ENCODE peak calls at places on chromosome 16, in four cellular contexts. One of them, this sample, is unnamed. For H3K36me3 and H3K4me1, the result is how much of the 10 kb centered on the place peaks cover.

GRCh38 chr16:78893340-78893739 is 707.2 kb downstream of the MAF start:
- DNase-seq in spleen: no peak
- DNase-seq in heart left ventricle: no peak
- DNase-seq in thoracic aorta: no peak
- DNase-seq in this sample: no peak

GRCh38 chr16:397135-397661 is at the start of gene NME4:
- DNase-seq in spleen: peak
- DNase-seq in heart left ventricle: no peak
- DNase-seq in thoracic aorta: no peak
- DNase-seq in this sample: no peak

GRCh38 chr16:1743376-1744337 is 27.7 kb downstream of the NME3 start:
- DNase-seq in spleen: no peak
- DNase-seq in heart left ventricle: no peak
- DNase-seq in thoracic aorta: no peak
- DNase-seq in this sample: no peak

GRCh38 chr16:8963825-8964441 is at the start of gene USP7:
- DNase-seq in spleen: peak
- DNase-seq in heart left ventricle: peak
- DNase-seq in thoracic aorta: peak
- DNase-seq in this sample: peak

GRCh38 chr16:12187939-12188673 is 211.6 kb downstream of the SNX29 start:
- DNase-seq in spleen: no peak
- DNase-seq in heart left ventricle: no peak
- DNase-seq in thoracic aorta: no peak
- DNase-seq in this sample: no peak

GRCh38 chr16:11448796-11449416 is 103.6 kb downstream of the RMI2 start:
- DNase-seq in spleen: peak
- DNase-seq in heart left ventricle: no peak
- DNase-seq in thoracic aorta: no peak
- DNase-seq in this sample: no peak

GRCh38 chr16:65888201-65888600 is 478.3 kb upstream of the CDH5 start:
- DNase-seq in spleen: no peak
- DNase-seq in heart left ventricle: no peak
- DNase-seq in thoracic aorta: no peak
- DNase-seq in this sample: no peak

GRCh38 chr16:17271687-17272086 is 199.1 kb downstream of the XYLT1 start:
- DNase-seq in spleen: no peak
- DNase-seq in heart left ventricle: no peak
- DNase-seq in thoracic aorta: peak
- DNase-seq in this sample: no peak

GRCh38 chr16:23607740-23608139 is 11.6 kb upstream of the NDUFAB1 start:
- DNase-seq in spleen: no peak
- DNase-seq in heart left ventricle: no peak
- DNase-seq in thoracic aorta: no peak
- DNase-seq in this sample: no peak

GRCh38 chr16:22787456-22788189 is 26.3 kb upstream of the HS3ST2 start:
- DNase-seq in spleen: no peak
- DNase-seq in heart left ventricle: no peak
- DNase-seq in thoracic aorta: no peak
- DNase-seq in this sample: no peak

GRCh38 chr16:85490971-85491771 is 122.0 kb upstream of the GSE1 start:
- DNase-seq in spleen: no peak
- DNase-seq in heart left ventricle: no peak
- DNase-seq in thoracic aorta: no peak
- DNase-seq in this sample: no peak

GRCh38 chr16:46932802-46933201 is 40.7 kb downstream of the DNAJA2 start:
- DNase-seq in spleen: peak
- DNase-seq in heart left ventricle: no peak
- DNase-seq in thoracic aorta: no peak
- DNase-seq in this sample: no peak

GRCh38 chr16:29727452-29727851 is 18.3 kb downstream of the C16orf54 start:
- DNase-seq in spleen: no peak
- DNase-seq in heart left ventricle: no peak
- DNase-seq in thoracic aorta: no peak
- DNase-seq in this sample: no peak

GRCh38 chr16:84062734-84063640 is 20.4 kb upstream of the SLC38A8 start:
- DNase-seq in spleen: peak
- DNase-seq in heart left ventricle: peak
- DNase-seq in thoracic aorta: peak
- DNase-seq in this sample: peak

GRCh38 chr16:79843631-79844043 is 243.1 kb upstream of the MAF start:
- DNase-seq in spleen: no peak
- DNase-seq in heart left ventricle: no peak
- DNase-seq in thoracic aorta: no peak
- DNase-seq in this sample: no peak

GRCh38 chr16:19879241-19879792 is 5.3 kb downstream of the GPRC5B start:
- DNase-seq in spleen: no peak
- DNase-seq in heart left ventricle: peak
- DNase-seq in thoracic aorta: no peak
- DNase-seq in this sample: peak

GRCh38 chr16:19105131-19105530 is 8.6 kb upstream of the ITPRIPL2 start:
- DNase-seq in spleen: no peak
- DNase-seq in heart left ventricle: no peak
- DNase-seq in thoracic aorta: no peak
- DNase-seq in this sample: no peak

GRCh38 chr16:49881890-49882289 is 26.0 kb upstream of the ZNF423 start:
- DNase-seq in spleen: no peak
- DNase-seq in heart left ventricle: no peak
- DNase-seq in thoracic aorta: no peak
- DNase-seq in this sample: no peak

GRCh38 chr16:50881331-50881830 is 139.5 kb downstream of the CYLD start:
- DNase-seq in spleen: no peak
- DNase-seq in heart left ventricle: no peak
- DNase-seq in thoracic aorta: no peak
- DNase-seq in this sample: no peak

GRCh38 chr16:19831678-19832077 is 53.0 kb downstream of the GPRC5B start:
- DNase-seq in spleen: no peak
- DNase-seq in heart left ventricle: no peak
- DNase-seq in thoracic aorta: no peak
- DNase-seq in this sample: peak

GRCh38 chr16:19542138-19542821 is 13.2 kb upstream of the VPS35L start:
- DNase-seq in spleen: no peak
- DNase-seq in heart left ventricle: no peak
- DNase-seq in thoracic aorta: no peak
- DNase-seq in this sample: no peak

GRCh38 chr16:84755004-84755672 is 55.3 kb downstream of the USP10 start:
- DNase-seq in spleen: no peak
- DNase-seq in heart left ventricle: no peak
- DNase-seq in thoracic aorta: no peak
- DNase-seq in this sample: no peak

GRCh38 chr16:50747206-50747956 is 5.5 kb downstream of the CYLD start:
- DNase-seq in spleen: no peak
- DNase-seq in heart left ventricle: no peak
- DNase-seq in thoracic aorta: no peak
- DNase-seq in this sample: no peak

GRCh38 chr16:4369006-4369766 is 2.5 kb upstream of the VASN start:
- DNase-seq in spleen: peak
- DNase-seq in heart left ventricle: no peak
- DNase-seq in thoracic aorta: peak
- DNase-seq in this sample: no peak

GRCh38 chr16:64481497-64481896 is 640.4 kb downstream of the CDH11 start:
- DNase-seq in spleen: no peak
- DNase-seq in heart left ventricle: no peak
- DNase-seq in thoracic aorta: no peak
- DNase-seq in this sample: no peak

GRCh38 chr16:78990309-78990701 is 610.2 kb downstream of the MAF start:
- DNase-seq in spleen: no peak
- DNase-seq in heart left ventricle: no peak
- DNase-seq in thoracic aorta: no peak
- DNase-seq in this sample: no peak

GRCh38 chr16:24753437-24753836 is 24.0 kb downstream of the TNRC6A start:
- DNase-seq in spleen: no peak
- DNase-seq in heart left ventricle: no peak
- DNase-seq in thoracic aorta: no peak
- DNase-seq in this sample: no peak

GRCh38 chr16:48384982-48385271 is 286 bp downstream of the SIAH1 start:
- DNase-seq in spleen: no peak
- DNase-seq in heart left ventricle: no peak
- DNase-seq in thoracic aorta: no peak
- DNase-seq in this sample: no peak

GRCh38 chr16:84038491-84038890 is 4.1 kb downstream of the SLC38A8 start:
- DNase-seq in spleen: no peak
- DNase-seq in heart left ventricle: no peak
- DNase-seq in thoracic aorta: no peak
- DNase-seq in this sample: no peak

GRCh38 chr16:48609453-48610023 is 442 bp downstream of the N4BP1 start:
- DNase-seq in spleen: peak
- DNase-seq in heart left ventricle: peak
- DNase-seq in thoracic aorta: no peak
- DNase-seq in this sample: peak

GRCh38 chr16:66668777-66669444 is 27.6 kb downstream of the CMTM4 start:
- DNase-seq in spleen: no peak
- DNase-seq in heart left ventricle: no peak
- DNase-seq in thoracic aorta: no peak
- DNase-seq in this sample: no peak

GRCh38 chr16:3008749-3009088 is 4.0 kb upstream of the CLDN9 start:
- DNase-seq in spleen: no peak
- DNase-seq in heart left ventricle: no peak
- DNase-seq in thoracic aorta: no peak
- DNase-seq in this sample: no peak
- H3K4me3 ChIP-seq in spleen: no peak
- H3K4me3 ChIP-seq in heart left ventricle: no peak
- H3K4me3 ChIP-seq in thoracic aorta: no peak
- H3K4me3 ChIP-seq in this sample: no peak

GRCh38 chr16:88724855-88725555 is 18.7 kb downstream of the CTU2 start:
- DNase-seq in spleen: no peak
- DNase-seq in heart left ventricle: no peak
- DNase-seq in thoracic aorta: no peak
- DNase-seq in this sample: no peak
- H3K36me3 ChIP-seq in spleen: half or more
- H3K36me3 ChIP-seq in heart left ventricle: under half
- H3K36me3 ChIP-seq in thoracic aorta: half or more
- H3K36me3 ChIP-seq in this sample: under half

GRCh38 chr16:70750893-70751467 is 50.0 kb downstream of the VAC14 start:
- DNase-seq in spleen: no peak
- DNase-seq in heart left ventricle: peak
- DNase-seq in thoracic aorta: peak
- DNase-seq in this sample: peak
- H3K4me1 ChIP-seq in spleen: half or more
- H3K4me1 ChIP-seq in heart left ventricle: under half
- H3K4me1 ChIP-seq in thoracic aorta: half or more
- H3K4me1 ChIP-seq in this sample: half or more

GRCh38 chr16:13231365-13231764 is 330.0 kb downstream of the SHISA9 start:
- DNase-seq in spleen: no peak
- DNase-seq in heart left ventricle: no peak
- DNase-seq in thoracic aorta: no peak
- DNase-seq in this sample: no peak
- H3K4me3 ChIP-seq in spleen: no peak
- H3K4me3 ChIP-seq in heart left ventricle: no peak
- H3K4me3 ChIP-seq in thoracic aorta: no peak
- H3K4me3 ChIP-seq in this sample: no peak

GRCh38 chr16:54316095-54316494 is 29.5 kb upstream of the IRX3 start:
- DNase-seq in spleen: no peak
- DNase-seq in heart left ventricle: no peak
- DNase-seq in thoracic aorta: no peak
- DNase-seq in this sample: no peak
- H3K36me3 ChIP-seq in spleen: under half
- H3K36me3 ChIP-seq in heart left ventricle: under half
- H3K36me3 ChIP-seq in thoracic aorta: under half
- H3K36me3 ChIP-seq in this sample: under half

GRCh38 chr16:57539072-57539796 is 2.9 kb upstream of the CCDC102A start:
- DNase-seq in spleen: peak
- DNase-seq in heart left ventricle: no peak
- DNase-seq in thoracic aorta: no peak
- DNase-seq in this sample: no peak
- H3K4me1 ChIP-seq in spleen: half or more
- H3K4me1 ChIP-seq in heart left ventricle: under half
- H3K4me1 ChIP-seq in thoracic aorta: under half
- H3K4me1 ChIP-seq in this sample: under half

GRCh38 chr16:81780350-81780749 is 1.3 kb downstream of the PLCG2 start:
- DNase-seq in spleen: no peak
- DNase-seq in heart left ventricle: no peak
- DNase-seq in thoracic aorta: no peak
- DNase-seq in this sample: no peak
- H3K4me3 ChIP-seq in spleen: peak
- H3K4me3 ChIP-seq in heart left ventricle: peak
- H3K4me3 ChIP-seq in thoracic aorta: peak
- H3K4me3 ChIP-seq in this sample: peak

DNA sequence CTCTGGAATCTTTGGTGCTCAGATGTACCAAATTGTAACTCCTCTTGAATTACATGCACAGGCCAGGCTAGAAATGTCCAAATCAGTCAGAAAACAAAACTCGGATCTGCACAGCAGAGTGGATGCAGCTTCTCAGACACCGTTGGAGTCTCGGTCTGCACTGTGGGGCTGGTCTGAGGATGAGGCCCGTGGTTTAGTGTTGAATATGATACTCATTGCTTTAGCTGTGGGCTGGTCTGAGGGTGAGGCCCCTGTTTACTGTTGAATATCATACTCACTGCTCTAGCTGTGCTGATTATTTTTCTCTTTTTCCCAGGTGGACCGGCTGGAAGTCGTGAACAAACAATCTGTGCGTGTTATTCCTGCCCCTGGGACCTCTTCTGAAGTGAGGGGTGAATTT is 35.0 kb downstream of the DBNDD1 start:
- DNase-seq in spleen: no peak
- DNase-seq in heart left ventricle: no peak
- DNase-seq in thoracic aorta: no peak
- DNase-seq in this sample: no peak
- H3K36me3 ChIP-seq in spleen: half or more
- H3K36me3 ChIP-seq in heart left ventricle: under half
- H3K36me3 ChIP-seq in thoracic aorta: half or more
- H3K36me3 ChIP-seq in this sample: under half

GRCh38 chr16:68416057-68417046 is 32.0 kb downstream of the SMPD3 start:
- DNase-seq in spleen: peak
- DNase-seq in heart left ventricle: no peak
- DNase-seq in thoracic aorta: no peak
- DNase-seq in this sample: no peak
- H3K4me1 ChIP-seq in spleen: under half
- H3K4me1 ChIP-seq in heart left ventricle: under half
- H3K4me1 ChIP-seq in thoracic aorta: under half
- H3K4me1 ChIP-seq in this sample: under half

This sample was measured in gastrocnemius medialis.